ENCODE peak calls at places on chromosomes 1 and 21, in seven cellular contexts. P is CD8-positive, alpha-beta T cell; L is body of pancreas; W is pancreas; E is dorsolateral prefrontal cortex; R is brain microvascular endothelial cell; Z is HL-60. Y is an unnamed sample.
A peak's percentile ranks its signal among the peaks of the same experiment; 100 is the strongest.

GRCh38 chr1:233328661-233329498 is 1.4 kb downstream of the MAP3K21 start:
- DNase-seq in P (no peak), R (no peak), W (peak; percentile 50), L (peak; percentile 64), E (no peak), Z (no peak), Y (no peak)

GRCh38 chr21:37870229-37870628 is 46.0 kb downstream of the KCNJ6 start:
- DNase-seq in W (no peak), P (no peak), L (no peak), R (no peak), E (no peak), Z (no peak), Y (no peak)

GRCh38 chr1:200880212-200880611 is 7.4 kb downstream of the GPR25 start:
- DNase-seq in L (no peak), P (no peak), W (no peak), E (no peak), R (no peak), Z (no peak), Y (no peak)

GRCh38 chr1:116064616-116065015 is 46.6 kb upstream of the MAB21L3 start:
- DNase-seq in Z (no peak), L (no peak), R (peak; percentile 6), E (no peak), P (no peak), W (no peak), Y (no peak)

GRCh38 chr1:206050655-206051235 is 2.2 kb upstream of the RHEX start:
- DNase-seq in W (no peak), E (no peak), Z (peak; percentile 92), P (peak; percentile 30), R (no peak), L (no peak), Y (peak; percentile 100)

GRCh38 chr1:52978045-52978444 is 51.0 kb downstream of the SCP2 start:
- DNase-seq in E (no peak), L (no peak), P (no peak), Z (no peak), W (no peak), R (no peak), Y (no peak)

GRCh38 chr1:109823543-109824348 is 60.0 kb upstream of the EPS8L3 start:
- DNase-seq in W (no peak), R (peak; percentile 28), E (no peak), L (peak; percentile 28), P (no peak), Z (no peak), Y (no peak)

GRCh38 chr1:235018720-235019444 is 109.8 kb downstream of the TOMM20 start:
- DNase-seq in E (no peak), W (no peak), Z (no peak), R (no peak), L (no peak), P (no peak), Y (no peak)

GRCh38 chr1:1624443-1625403 is 7.2 kb upstream of the MMP23B start:
- DNase-seq in L (no peak), E (no peak), Z (no peak), P (peak; percentile 17), R (no peak), W (no peak), Y (no peak)

GRCh38 chr21:45256912-45257672 is 30.6 kb downstream of the POFUT2 start:
- DNase-seq in R (no peak), W (no peak), P (no peak), E (no peak), Z (no peak), L (no peak), Y (no peak)

GRCh38 chr1:29687601-29688244 is 451.4 kb downstream of the PTPRU start:
- DNase-seq in E (no peak), Z (no peak), L (no peak), W (no peak), R (no peak), P (no peak), Y (no peak)

GRCh38 chr1:162327144-162327790 is 49.4 kb downstream of the SPATA46 start:
- DNase-seq in P (no peak), E (no peak), L (no peak), R (no peak), Z (peak; percentile 69), W (no peak), Y (no peak)

GRCh38 chr21:45318556-45319341 is 31.1 kb upstream of the POFUT2 start:
- DNase-seq in W (peak; percentile 48), Z (no peak), E (no peak), R (no peak), L (peak; percentile 42), P (no peak), Y (no peak)

GRCh38 chr1:246002725-246003441 is 504.2 kb downstream of the SMYD3 start:
- DNase-seq in L (peak; percentile 94), R (peak; percentile 86), E (peak; percentile 94), Z (peak; percentile 30), W (peak; percentile 85), P (peak; percentile 81), Y (peak; percentile 58)

GRCh38 chr1:53642215-53642555 is 96.8 kb downstream of the GLIS1 start:
- DNase-seq in P (no peak), R (no peak), E (no peak), Z (no peak), L (no peak), W (no peak), Y (no peak)

GRCh38 chr1:113073457-113073950 is 506 bp downstream of the LRIG2 start:
- DNase-seq in E (no peak), W (no peak), L (peak; percentile 71), P (no peak), R (peak; percentile 51), Z (peak; percentile 34), Y (no peak)

GRCh38 chr1:11736746-11737639 is 1.1 kb downstream of the AGTRAP start:
- DNase-seq in E (no peak), P (peak; percentile 58), W (peak; percentile 65), R (peak; percentile 63), L (peak; percentile 56), Z (peak; percentile 88), Y (no peak)

GRCh38 chr1:11735531-11735853 is 444 bp upstream of the AGTRAP start:
- DNase-seq in L (no peak), Z (no peak), R (no peak), W (no peak), P (no peak), E (no peak), Y (no peak)

GRCh38 chr1:11738783-11739182 is 2.8 kb downstream of the AGTRAP start:
- DNase-seq in R (no peak), Z (no peak), W (no peak), P (no peak), E (no peak), L (no peak), Y (no peak)

GRCh38 chr1:11738096-11738495 is 2.2 kb downstream of the AGTRAP start:
- DNase-seq in R (no peak), W (no peak), L (no peak), E (no peak), Z (no peak), P (no peak), Y (no peak)

DNA sequence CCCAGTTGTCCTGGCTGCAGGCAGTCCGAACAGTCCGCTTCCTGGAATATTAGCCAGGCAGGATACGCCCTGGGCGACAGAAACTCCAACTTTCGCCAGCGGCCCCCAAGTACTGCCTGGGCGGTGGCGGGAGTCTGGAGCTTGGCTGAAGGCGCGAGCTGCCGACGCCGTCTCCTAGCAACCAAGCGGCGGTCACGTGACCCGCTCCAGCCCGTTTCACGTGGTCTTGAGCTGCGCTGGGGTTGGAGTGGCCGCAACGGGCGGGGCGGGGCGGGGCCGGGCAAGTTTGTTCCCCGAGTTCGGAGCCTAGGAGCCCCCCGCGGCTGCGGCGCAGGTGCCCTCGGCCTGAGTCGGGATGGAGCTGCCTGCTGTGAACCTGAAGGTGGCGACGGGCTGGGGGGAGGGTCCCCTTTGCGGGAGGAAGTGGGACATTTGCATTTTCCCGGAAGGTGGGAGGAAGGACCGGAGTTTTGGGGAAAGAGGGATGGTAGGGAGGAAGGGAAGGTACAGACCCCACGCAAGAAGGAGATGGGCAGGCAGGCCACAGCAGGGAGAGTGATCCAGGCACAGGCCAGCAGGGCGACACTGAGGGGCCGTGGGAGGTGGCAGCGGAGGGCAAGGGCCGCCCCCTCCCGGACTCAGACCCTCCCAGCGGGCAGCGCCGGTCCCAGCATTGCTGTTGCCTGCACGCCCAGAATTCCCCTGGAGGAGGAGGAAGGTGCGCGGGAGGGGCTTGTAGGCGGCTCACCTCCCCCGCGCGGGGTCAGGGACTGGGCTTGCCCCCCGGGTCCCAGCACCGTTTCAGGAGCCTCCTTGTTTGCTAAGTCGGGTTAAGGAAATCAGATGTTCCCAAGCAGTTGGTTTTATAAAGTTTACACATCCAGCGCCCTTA is at the start of gene AGTRAP:
- DNase-seq in E (peak; percentile 94), P (peak; percentile 83), Z (peak; percentile 96), L (peak; percentile 97), R (peak; percentile 86), W (peak; percentile 94), Y (peak; percentile 58)
- TF ChIP-seq CTCF in E (no peak), P (no peak), Z (no peak), L (no peak), R (peak; percentile 19), W (no peak), Y (peak; percentile 17)

DNA sequence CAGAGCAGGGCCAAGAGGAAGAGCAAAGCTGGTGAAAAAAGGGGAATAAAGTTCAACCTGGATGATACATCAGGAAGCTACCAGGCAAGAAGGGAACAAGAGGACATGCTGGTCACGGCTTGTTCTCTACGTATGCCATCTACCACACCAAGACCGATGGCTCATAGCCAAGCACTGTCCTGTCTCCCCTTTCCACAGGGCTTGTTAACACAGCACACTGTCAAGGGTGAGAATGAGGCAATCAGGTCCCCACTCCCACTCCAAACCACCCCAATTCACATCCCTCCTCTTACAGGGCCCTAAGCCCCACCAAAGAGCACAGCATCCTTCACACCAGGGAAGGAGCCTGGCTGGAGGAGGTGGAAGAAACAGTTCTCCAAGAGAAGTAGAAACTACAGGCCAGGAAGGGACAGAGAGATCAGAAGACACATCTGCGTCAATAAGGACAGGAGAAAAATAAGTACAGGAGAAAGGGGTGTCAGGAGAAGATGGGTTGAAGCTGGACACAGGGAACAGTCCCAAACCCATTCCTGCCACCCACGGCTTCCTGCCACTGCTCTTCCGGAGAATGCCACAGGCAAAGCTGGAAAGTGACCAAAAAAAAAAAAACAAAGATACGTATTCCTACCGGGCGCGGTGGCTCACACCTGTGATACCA is 923 bp upstream of the SHC1 start:
- DNase-seq in L (peak; percentile 41), P (no peak), W (no peak), R (peak; percentile 56), Z (no peak), E (no peak), Y (no peak)
- H3K4me3 ChIP-seq in L (no peak overlapping the region), P (no peak overlapping the region), W (peak overlapping the region; percentile 73), R (peak overlapping the region; percentile 74), Z (no peak overlapping the region), E (peak overlapping the region; percentile 66), Y (no peak overlapping the region)

DNA sequence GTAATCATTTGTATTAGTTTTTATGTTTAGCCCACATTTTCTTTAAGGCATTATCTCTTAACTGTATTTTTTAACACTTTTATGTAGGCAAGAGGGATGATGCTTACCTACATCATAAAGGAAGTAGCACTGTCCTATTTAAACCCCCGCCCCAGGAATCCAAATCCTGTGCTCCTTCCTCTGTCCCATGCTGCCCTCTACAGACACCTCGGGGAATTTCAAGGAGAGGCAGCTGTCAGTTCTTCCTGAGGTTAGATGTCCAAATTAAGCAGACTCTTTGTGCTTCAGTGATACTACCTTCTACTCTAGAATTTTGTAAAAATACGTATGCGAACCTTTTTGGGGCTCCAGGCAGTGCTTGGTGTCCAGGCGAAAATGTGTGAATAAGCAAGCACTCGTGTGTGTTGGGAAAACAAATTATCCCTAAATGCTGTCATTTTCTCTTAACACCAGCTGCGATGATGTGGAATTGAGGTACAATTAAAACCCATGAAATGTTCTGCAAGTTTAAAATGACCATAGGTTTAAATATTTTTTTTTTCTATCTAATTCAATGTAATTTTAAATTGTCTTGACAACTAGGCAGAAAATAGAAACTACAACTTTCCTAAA is 19.2 kb downstream of the CRCT1 start:
- DNase-seq in L (peak; percentile 35), P (no peak), E (no peak), R (no peak), W (peak; percentile 21), Z (peak; percentile 31), Y (no peak)
- TF ChIP-seq CTCF in L (no peak), P (no peak), E (peak; percentile 43), R (peak; percentile 62), W (peak; percentile 27), Z (peak; percentile 71), Y (peak; percentile 79)

GRCh38 chr1:94326329-94326728 is 88.9 kb upstream of the ARHGAP29 start:
- DNase-seq in R (no peak), Z (no peak), E (no peak), W (no peak), L (no peak), P (no peak), Y (no peak)
- H3K4me3 ChIP-seq in R (no peak overlapping the region), Z (no peak overlapping the region), E (no peak overlapping the region), W (no peak overlapping the region), L (no peak overlapping the region), P (no peak overlapping the region), Y (no peak overlapping the region)

Y was measured in GM12864.